ENCODE peak calls at places on chromosomes 7 and 10, in ten cellular contexts. W is LoVo; X is RCC 7860; T is NCI-H1417; S is DMS153; K is heart right ventricle; L is stimulated activated CD8-positive, alpha-beta memory T cell treated with anti-CD3 and anti-CD28 coated beads, Interleukin-2, amount 100 ng/mL, for 48 hours; E is cardiac fibroblast; C is NAMALWA; A is hippocampal formation. U is an unnamed sample.
A peak's percentile ranks its signal among the peaks of the same experiment; 100 is the strongest.

GRCh38 chr10:46520941-46521340 is 35.5 kb downstream of the GPRIN2 start:
- DNase-seq in W (peak; percentile 13), X (peak; percentile 69), T (no peak), S (no peak), K (no peak), L (no peak), E (peak; percentile 59), C (no peak), A (no peak), U (no peak)

GRCh38 chr10:94232711-94233383 is 129.9 kb downstream of the NOC3L start:
- DNase-seq in W (no peak), X (no peak), T (no peak), S (no peak), K (no peak), L (no peak), E (no peak), C (no peak), A (no peak), U (no peak)

GRCh38 chr10:974038-974784 is 14.0 kb upstream of the GTPBP4 start:
- DNase-seq in W (no peak), X (peak; percentile 92), T (peak; percentile 69), S (no peak), K (no peak), L (no peak), E (no peak), C (no peak), A (no peak), U (peak; percentile 61)

GRCh38 chr7:84688671-84689070 is 494.1 kb upstream of the SEMA3A start:
- DNase-seq in W (no peak), X (no peak), T (no peak), S (no peak), K (no peak), L (no peak), E (peak; percentile 51), C (no peak), A (no peak), U (no peak)

GRCh38 chr7:75983471-75984129 is 10.8 kb downstream of the TMEM120A start:
- DNase-seq in W (no peak), X (no peak), T (no peak), S (no peak), K (no peak), L (no peak), E (no peak), C (no peak), A (no peak), U (no peak)

GRCh38 chr10:28733647-28734046 is 56.3 kb downstream of the BAMBI start:
- DNase-seq in W (no peak), X (no peak), T (no peak), S (no peak), K (no peak), L (no peak), E (no peak), C (no peak), A (no peak), U (no peak)

GRCh38 chr10:96236090-96236478 is 35.3 kb downstream of the BLNK start:
- DNase-seq in W (no peak), X (no peak), T (no peak), S (no peak), K (peak; percentile 12), L (no peak), E (no peak), C (no peak), A (no peak), U (no peak)

GRCh38 chr10:65602182-65602865 is 1323.5 kb upstream of the LRRTM3 start:
- DNase-seq in W (no peak), X (no peak), T (no peak), S (no peak), K (no peak), L (no peak), E (no peak), C (no peak), A (no peak), U (no peak)

GRCh38 chr10:88913803-88914202 is 33.8 kb downstream of the STAMBPL1 start:
- DNase-seq in W (no peak), X (no peak), T (peak; percentile 48), S (no peak), K (no peak), L (no peak), E (peak; percentile 42), C (no peak), A (no peak), U (no peak)